ENCODE peak calls at places on chromosomes 16 and 17, in four cellular contexts. O is C1 segment of cervical spinal cord; W is stimulated activated CD4-positive, alpha-beta T cell treated with anti-CD3 and anti-CD28 coated beads, Interleukin-1b, Interleukin-23, amount 100 ng/mL, for 24 hours; U is CD4-positive, alpha-beta memory T cell. Z is an unnamed sample.

GRCh38 chr17:79952265-79952877 is 83.3 kb downstream of the TBC1D16 start:
- DNase-seq in O (no peak), W (no peak), U (no peak), Z (no peak)

GRCh38 chr16:35140293-35140986 is 1681.0 kb downstream of the TP53TG3F start:
- DNase-seq in O (no peak), W (no peak), U (no peak), Z (no peak)

GRCh38 chr17:7296189-7296861 is 1.9 kb upstream of the YBX2 start:
- DNase-seq in O (peak; percentile 30), W (peak; percentile 55), U (peak; percentile 55), Z (peak; percentile 74)

GRCh38 chr16:85856054-85856453 is 42.9 kb upstream of the IRF8 start:
- DNase-seq in O (no peak), W (no peak), U (no peak), Z (no peak)

GRCh38 chr17:28159924-28160323 is 117.4 kb downstream of the NLK start:
- DNase-seq in O (no peak), W (no peak), U (no peak), Z (no peak)

GRCh38 chr17:71055128-71055527 is 885.8 kb downstream of the KCNJ2 start:
- DNase-seq in O (no peak), W (no peak), U (no peak), Z (no peak)

GRCh38 chr16:17798721-17799120 is 328.0 kb upstream of the XYLT1 start:
- DNase-seq in O (no peak), W (no peak), U (no peak), Z (no peak)

GRCh38 chr16:57316390-57317017 is 32.0 kb upstream of the PLLP start:
- DNase-seq in O (no peak), W (no peak), U (no peak), Z (peak; percentile 98)

GRCh38 chr17:68248886-68249872 is 1.3 kb downstream of the AMZ2 start:
- DNase-seq in O (no peak), W (no peak), U (peak; percentile 53), Z (no peak)

GRCh38 chr17:74450925-74451403 is 15.5 kb upstream of the CD300A start:
- DNase-seq in O (peak; percentile 47), W (no peak), U (no peak), Z (no peak)

GRCh38 chr16:48647794-48648193 is 37.8 kb upstream of the N4BP1 start:
- DNase-seq in O (no peak), W (no peak), U (no peak), Z (no peak)

GRCh38 chr17:73900516-73900915 is 256.3 kb upstream of the SDK2 start:
- DNase-seq in O (no peak), W (no peak), U (no peak), Z (no peak)

GRCh38 chr17:10172241-10172741 is 26.1 kb downstream of the GAS7 start:
- DNase-seq in O (no peak), W (no peak), U (no peak), Z (no peak)

GRCh38 chr16:87382023-87382785 is 1.4 kb downstream of the FBXO31 start:
- DNase-seq in O (no peak), W (no peak), U (no peak), Z (no peak)

GRCh38 chr17:33124871-33125551 is 133.4 kb downstream of the SPACA3 start:
- DNase-seq in O (no peak), W (no peak), U (no peak), Z (no peak)

GRCh38 chr17:43528988-43529814 is 16.9 kb downstream of the ETV4 start:
- DNase-seq in O (no peak), W (no peak), U (no peak), Z (no peak)

GRCh38 chr16:90046971-90047713 is 27.9 kb upstream of the DBNDD1 start:
- DNase-seq in O (peak; percentile 42), W (no peak), U (no peak), Z (peak; percentile 38)

GRCh38 chr17:64779344-64780095 is 117.4 kb upstream of the SMURF2 start:
- DNase-seq in O (no peak), W (no peak), U (no peak), Z (no peak)

GRCh38 chr17:48611213-48611612 is 396 bp upstream of the HOXB7 start:
- DNase-seq in O (no peak), W (no peak), U (no peak), Z (no peak)

Z was measured in endothelial cell of umbilical vein.